ENCODE peak calls at places on chromosomes 1 and 21, in eight cellular contexts. W is CD8-positive, alpha-beta T cell; V is PC-3; F is endothelial cell; R is nephron progenitor cell; O is AG10803; Q is epithelial cell of proximal tubule; G is stomach. J is an unnamed sample.

GRCh38 chr1:33244143-33244808 is 12.0 kb upstream of the ZNF362 start:
- DNase-seq in W (no peak), R (no peak), F (no peak), Q (no peak), G (no peak), V (peak; percentile 82), O (peak; percentile 35), J (no peak)

GRCh38 chr1:162666006-162666645 is 33.9 kb downstream of the DDR2 start:
- DNase-seq in F (no peak), R (no peak), Q (no peak), W (no peak), V (no peak), O (peak; percentile 85), G (no peak), J (no peak)

GRCh38 chr1:244705268-244706234 is 52.6 kb downstream of the DESI2 start:
- DNase-seq in W (no peak), G (peak; percentile 66), R (no peak), Q (no peak), F (no peak), O (no peak), V (no peak), J (no peak)

GRCh38 chr1:212982430-212983152 is 32.2 kb downstream of the VASH2 start:
- DNase-seq in V (no peak), W (no peak), R (no peak), Q (no peak), G (peak; percentile 52), O (no peak), F (no peak), J (no peak)

GRCh38 chr1:208065862-208066261 is 154.9 kb upstream of the CD34 start:
- DNase-seq in R (no peak), F (no peak), V (no peak), Q (no peak), G (no peak), O (peak; percentile 6), W (no peak), J (no peak)

GRCh38 chr1:145960468-145961108 is 2.8 kb upstream of the LIX1L start:
- DNase-seq in W (no peak), F (peak; percentile 75), G (peak; percentile 70), V (peak; percentile 46), O (peak; percentile 47), R (peak; percentile 89), Q (no peak), J (peak; percentile 56)

GRCh38 chr1:236400061-236400638 is 6.1 kb downstream of the EDARADD start:
- DNase-seq in R (peak; percentile 46), Q (no peak), V (no peak), F (peak; percentile 26), W (no peak), O (no peak), G (no peak), J (no peak)

GRCh38 chr1:81590171-81590570 is 210.6 kb upstream of the ADGRL2 start:
- DNase-seq in G (no peak), O (no peak), Q (no peak), F (no peak), V (no peak), R (no peak), W (no peak), J (no peak)

GRCh38 chr21:37478821-37479220 is 112.2 kb downstream of the DYRK1A start:
- DNase-seq in R (no peak), W (no peak), G (no peak), F (no peak), O (no peak), V (no peak), Q (no peak), J (no peak)

GRCh38 chr1:16451868-16452528 is 11.5 kb downstream of the NECAP2 start:
- DNase-seq in Q (no peak), O (no peak), F (no peak), R (no peak), G (no peak), W (no peak), V (no peak), J (peak; percentile 57)

GRCh38 chr1:43338001-43338400 is 383 bp downstream of the MPL start:
- DNase-seq in R (no peak), F (no peak), G (no peak), Q (no peak), W (no peak), V (no peak), O (no peak), J (no peak)

GRCh38 chr1:52530563-52531144 is 22.2 kb downstream of the TUT4 start:
- DNase-seq in Q (no peak), W (no peak), R (no peak), F (no peak), O (no peak), V (no peak), G (no peak), J (no peak)

GRCh38 chr1:10537082-10537766 is 62.5 kb downstream of the PEX14 start:
- DNase-seq in F (no peak), G (no peak), R (no peak), V (no peak), Q (no peak), W (no peak), O (no peak), J (no peak)

DNA sequence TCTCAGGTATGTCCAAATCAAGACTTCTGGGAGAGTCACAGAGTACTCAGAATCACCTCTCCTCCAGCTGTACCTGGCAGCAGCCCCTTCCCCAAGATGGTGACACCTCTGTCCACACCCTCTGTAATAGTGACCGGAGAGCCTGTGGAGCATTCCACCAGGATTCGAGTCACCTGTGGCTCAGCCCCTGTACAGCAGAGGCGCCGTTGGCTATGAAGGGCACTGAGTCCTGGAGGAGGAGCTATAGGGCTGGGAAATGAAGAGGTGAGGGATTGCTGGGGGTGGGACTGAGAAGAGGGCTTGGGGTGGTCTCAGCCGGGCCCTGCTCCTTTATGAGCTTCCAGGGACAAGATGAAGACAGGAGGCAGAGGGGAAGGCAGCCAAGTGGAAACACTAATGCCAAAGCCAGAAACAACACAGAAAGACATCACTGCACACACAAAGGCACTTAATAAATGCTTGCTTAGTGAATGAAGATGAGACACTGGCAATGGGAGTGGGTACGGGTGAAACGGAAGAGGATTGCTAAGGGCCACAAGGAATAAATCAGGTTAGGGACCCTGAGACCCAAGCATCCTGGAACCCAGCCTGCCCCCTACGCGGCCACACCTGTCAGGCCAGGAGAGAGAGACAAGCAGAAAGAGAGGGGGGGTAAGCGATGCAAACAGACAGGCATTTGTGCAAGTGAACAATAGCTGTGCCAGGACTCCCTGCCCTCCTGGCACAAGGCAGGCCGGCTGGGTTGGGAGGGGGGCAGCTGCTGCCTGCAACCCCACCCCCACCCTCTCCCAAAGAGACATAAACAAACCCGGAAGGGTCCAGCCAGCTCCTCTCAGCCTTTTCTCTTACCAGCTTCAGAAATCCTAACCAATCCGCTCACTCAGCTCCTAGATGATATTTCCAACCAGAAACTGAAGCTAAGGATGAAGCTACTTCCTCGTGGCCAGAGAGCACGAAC is 3.9 kb downstream of the ARHGEF2 start:
- DNase-seq in O (no peak), W (no peak), Q (no peak), R (no peak), F (no peak), V (no peak), G (no peak), J (no peak)
- TF ChIP-seq CTCF in O (no peak), W (no peak), Q (no peak), R (no peak), F (no peak), V (no peak), G (no peak), J (no peak)

GRCh38 chr1:38940339-38941047 is 1.1 kb downstream of the RHBDL2 start:
- DNase-seq in G (peak; percentile 38), W (no peak), Q (no peak), O (no peak), R (no peak), V (no peak), F (no peak), J (no peak)

GRCh38 chr1:38938722-38939260 is 2.8 kb downstream of the RHBDL2 start:
- DNase-seq in W (no peak), F (no peak), R (no peak), O (no peak), G (no peak), Q (no peak), V (peak; percentile 29), J (no peak)

GRCh38 chr1:38942664-38943428 is 1.2 kb upstream of the RHBDL2 start:
- DNase-seq in G (no peak), Q (no peak), F (no peak), V (no peak), W (no peak), R (no peak), O (no peak), J (no peak)

GRCh38 chr1:38941527-38942019 is at the start of gene RHBDL2:
- DNase-seq in G (peak; percentile 88), V (peak; percentile 85), O (peak; percentile 63), F (no peak), W (no peak), R (no peak), Q (no peak), J (no peak)

DNA sequence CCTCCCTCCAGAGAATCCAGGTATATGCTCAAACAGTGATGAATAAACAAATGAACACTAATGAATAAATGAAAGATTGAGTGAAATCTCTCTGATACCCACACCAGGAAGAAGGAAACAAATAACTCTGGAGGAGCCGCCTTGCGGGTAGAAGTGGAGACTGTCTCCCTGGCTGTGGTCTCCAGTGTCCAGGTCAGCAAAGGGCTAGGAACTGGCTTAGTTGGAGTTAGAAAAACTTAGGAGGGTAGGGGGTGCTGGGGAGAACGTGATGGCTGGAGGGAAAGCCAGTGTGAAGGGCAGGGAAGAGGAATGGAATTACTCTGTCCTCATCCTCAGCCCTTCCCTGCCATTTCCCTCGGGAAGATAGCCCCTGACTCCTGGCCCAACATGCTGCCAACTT is 537 bp downstream of the RHBDL2 start:
- DNase-seq in G (peak; percentile 32), W (no peak), R (no peak), O (no peak), F (no peak), V (peak; percentile 18), Q (no peak), J (no peak)
- TF ChIP-seq CTCF in G (no peak), W (no peak), R (no peak), O (no peak), F (no peak), V (no peak), Q (no peak), J (no peak)

GRCh38 chr1:21814241-21814918 is 2.3 kb downstream of the LDLRAD2 start:
- DNase-seq in V (no peak), F (peak; percentile 72), W (no peak), G (no peak), Q (no peak), R (peak; percentile 76), O (no peak), J (peak; percentile 89)
- TF ChIP-seq CTCF in V (peak; percentile 19), F (peak; percentile 92), W (peak; percentile 55), G (peak; percentile 46), Q (peak; percentile 56), R (peak; percentile 85), O (peak; percentile 36), J (peak; percentile 51)

DNA sequence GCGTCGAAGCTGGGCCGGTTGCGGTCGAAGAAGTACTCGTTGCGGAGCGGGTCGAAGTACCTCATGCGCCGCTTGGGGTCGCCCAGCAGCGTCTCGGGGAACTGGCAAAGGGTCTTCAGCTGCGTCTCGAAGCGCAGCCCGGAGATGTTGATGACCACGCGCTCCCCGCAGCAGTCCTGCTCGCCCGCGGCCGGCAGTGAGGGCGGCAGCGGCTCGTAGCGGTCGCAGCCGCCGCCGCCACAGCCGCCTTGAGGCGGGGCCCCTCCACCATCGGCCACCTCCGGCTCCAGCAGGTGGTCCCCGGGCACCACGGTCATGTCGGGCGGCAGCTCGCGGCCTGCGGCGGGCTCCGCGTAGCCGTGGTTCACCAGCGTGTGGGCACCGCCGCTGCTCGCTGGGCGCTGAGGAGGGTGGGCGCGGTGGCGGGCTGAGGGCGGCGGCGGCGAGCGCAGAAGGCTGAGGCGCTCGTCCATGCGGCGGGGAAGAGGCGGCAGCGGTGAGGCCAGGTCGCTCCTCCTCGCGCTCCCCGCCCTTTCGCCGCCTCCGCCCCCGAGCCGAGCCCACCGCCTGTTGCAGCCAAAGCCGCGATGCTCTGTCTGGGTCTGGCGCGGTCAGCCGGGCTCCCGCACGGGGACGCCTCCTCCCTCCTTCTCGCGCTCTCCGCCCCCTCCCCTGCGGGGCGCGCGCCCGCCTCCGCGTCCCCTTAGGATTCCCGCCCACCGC is at the start of gene KCNA3:
- DNase-seq in W (peak; percentile 65), R (peak; percentile 82), Q (no peak), F (peak; percentile 42), V (no peak), G (peak; percentile 44), O (no peak), J (peak; percentile 67)
- TF ChIP-seq CTCF in W (peak; percentile 28), R (no peak), Q (no peak), F (no peak), V (no peak), G (no peak), O (no peak), J (no peak)